ENCODE peak calls at places on chromosomes 5 and 9, in five cellular contexts. One of them, this sample, is unnamed.

GRCh38 chr5:92850886-92851285 is 730.1 kb downstream of the NR2F1-AS1 start:
- DNase-seq in SW480: no peak
- DNase-seq in aorta: no peak
- DNase-seq in NT2/D1: no peak
- DNase-seq in tibial nerve: no peak
- DNase-seq in this sample: no peak

GRCh38 chr5:112691758-112692157 is 45.9 kb upstream of the APC start:
- DNase-seq in SW480: peak
- DNase-seq in aorta: no peak
- DNase-seq in NT2/D1: no peak
- DNase-seq in tibial nerve: no peak
- DNase-seq in this sample: no peak

GRCh38 chr9:115008536-115008935 is 78.1 kb upstream of the TNFSF8 start:
- DNase-seq in SW480: peak
- DNase-seq in aorta: peak
- DNase-seq in NT2/D1: peak
- DNase-seq in tibial nerve: no peak
- DNase-seq in this sample: no peak

GRCh38 chr9:98104445-98104881 is 14.6 kb downstream of the TRIM14 start:
- DNase-seq in SW480: no peak
- DNase-seq in aorta: no peak
- DNase-seq in NT2/D1: no peak
- DNase-seq in tibial nerve: no peak
- DNase-seq in this sample: no peak

GRCh38 chr5:133235696-133236426 is 184.0 kb downstream of the HSPA4 start:
- DNase-seq in SW480: peak
- DNase-seq in aorta: no peak
- DNase-seq in NT2/D1: no peak
- DNase-seq in tibial nerve: no peak
- DNase-seq in this sample: no peak

GRCh38 chr5:148482697-148483462 is 99.1 kb downstream of the FBXO38 start:
- DNase-seq in SW480: peak
- DNase-seq in aorta: peak
- DNase-seq in NT2/D1: peak
- DNase-seq in tibial nerve: peak
- DNase-seq in this sample: peak

GRCh38 chr5:38772471-38772870 is 73.3 kb upstream of the OSMR start:
- DNase-seq in SW480: no peak
- DNase-seq in aorta: no peak
- DNase-seq in NT2/D1: no peak
- DNase-seq in tibial nerve: no peak
- DNase-seq in this sample: no peak

GRCh38 chr9:92404437-92404836 is at the start of gene OGN:
- DNase-seq in SW480: no peak
- DNase-seq in aorta: no peak
- DNase-seq in NT2/D1: no peak
- DNase-seq in tibial nerve: no peak
- DNase-seq in this sample: no peak

GRCh38 chr5:38540348-38540747 is 16.1 kb downstream of the LIFR start:
- DNase-seq in SW480: no peak
- DNase-seq in aorta: peak
- DNase-seq in NT2/D1: no peak
- DNase-seq in tibial nerve: no peak
- DNase-seq in this sample: no peak

GRCh38 chr5:168366124-168366523 is 74.7 kb downstream of the WWC1 start:
- DNase-seq in SW480: peak
- DNase-seq in aorta: no peak
- DNase-seq in NT2/D1: no peak
- DNase-seq in tibial nerve: no peak
- DNase-seq in this sample: no peak

GRCh38 chr5:27830551-27830950 is 792.2 kb upstream of the CDH9 start:
- DNase-seq in SW480: no peak
- DNase-seq in aorta: no peak
- DNase-seq in NT2/D1: no peak
- DNase-seq in tibial nerve: no peak
- DNase-seq in this sample: no peak

GRCh38 chr5:160352308-160352707 is 18.1 kb downstream of the C1QTNF2 start:
- DNase-seq in SW480: no peak
- DNase-seq in aorta: no peak
- DNase-seq in NT2/D1: no peak
- DNase-seq in tibial nerve: no peak
- DNase-seq in this sample: no peak

GRCh38 chr5:140054086-140054689 is 11.1 kb upstream of the NRG2 start:
- DNase-seq in SW480: no peak
- DNase-seq in aorta: no peak
- DNase-seq in NT2/D1: no peak
- DNase-seq in tibial nerve: no peak
- DNase-seq in this sample: no peak

GRCh38 chr5:65508978-65509377 is 27.3 kb upstream of the ADAMTS6 start:
- DNase-seq in SW480: no peak
- DNase-seq in aorta: no peak
- DNase-seq in NT2/D1: no peak
- DNase-seq in tibial nerve: no peak
- DNase-seq in this sample: no peak

GRCh38 chr9:115132648-115133047 is 14.7 kb upstream of the TNC start:
- DNase-seq in SW480: no peak
- DNase-seq in aorta: no peak
- DNase-seq in NT2/D1: no peak
- DNase-seq in tibial nerve: no peak
- DNase-seq in this sample: no peak

GRCh38 chr9:17859987-17860386 is 281.1 kb downstream of the SH3GL2 start:
- DNase-seq in SW480: no peak
- DNase-seq in aorta: no peak
- DNase-seq in NT2/D1: no peak
- DNase-seq in tibial nerve: no peak
- DNase-seq in this sample: no peak

GRCh38 chr5:96595300-96596090 is 66.7 kb upstream of the CAST start:
- DNase-seq in SW480: peak
- DNase-seq in aorta: no peak
- DNase-seq in NT2/D1: no peak
- DNase-seq in tibial nerve: no peak
- DNase-seq in this sample: no peak

GRCh38 chr9:89179920-89180667 is 1.5 kb upstream of the SHC3 start:
- DNase-seq in SW480: peak
- DNase-seq in aorta: peak
- DNase-seq in NT2/D1: peak
- DNase-seq in tibial nerve: peak
- DNase-seq in this sample: peak

GRCh38 chr9:78783743-78784142 is 486.8 kb downstream of the PSAT1 start:
- DNase-seq in SW480: no peak
- DNase-seq in aorta: no peak
- DNase-seq in NT2/D1: no peak
- DNase-seq in tibial nerve: no peak
- DNase-seq in this sample: no peak

GRCh38 chr5:174505621-174506020 is 218.8 kb upstream of the MSX2 start:
- DNase-seq in SW480: no peak
- DNase-seq in aorta: no peak
- DNase-seq in NT2/D1: no peak
- DNase-seq in tibial nerve: no peak
- DNase-seq in this sample: no peak

GRCh38 chr9:135909371-135909770 is 2.0 kb upstream of the CAMSAP1 start:
- DNase-seq in SW480: no peak
- DNase-seq in aorta: peak
- DNase-seq in NT2/D1: no peak
- DNase-seq in tibial nerve: no peak
- DNase-seq in this sample: no peak

GRCh38 chr9:13113201-13113600 is 166.3 kb downstream of the MPDZ start:
- DNase-seq in SW480: no peak
- DNase-seq in aorta: no peak
- DNase-seq in NT2/D1: no peak
- DNase-seq in tibial nerve: no peak
- DNase-seq in this sample: no peak

GRCh38 chr9:129910628-129911567 is 75.6 kb downstream of the USP20 start:
- DNase-seq in SW480: peak
- DNase-seq in aorta: peak
- DNase-seq in NT2/D1: no peak
- DNase-seq in tibial nerve: no peak
- DNase-seq in this sample: no peak

GRCh38 chr9:11893331-11893730 is 799.9 kb upstream of the TYRP1 start:
- DNase-seq in SW480: no peak
- DNase-seq in aorta: no peak
- DNase-seq in NT2/D1: no peak
- DNase-seq in tibial nerve: no peak
- DNase-seq in this sample: no peak

GRCh38 chr5:179270581-179271300 is 74.5 kb downstream of the ADAMTS2 start:
- DNase-seq in SW480: no peak
- DNase-seq in aorta: peak
- DNase-seq in NT2/D1: no peak
- DNase-seq in tibial nerve: peak
- DNase-seq in this sample: no peak

GRCh38 chr9:83509372-83509771 is 28.8 kb downstream of the FRMD3 start:
- DNase-seq in SW480: no peak
- DNase-seq in aorta: no peak
- DNase-seq in NT2/D1: peak
- DNase-seq in tibial nerve: no peak
- DNase-seq in this sample: no peak

GRCh38 chr5:76196886-76197489 is 113.8 kb downstream of the SV2C start:
- DNase-seq in SW480: no peak
- DNase-seq in aorta: no peak
- DNase-seq in NT2/D1: no peak
- DNase-seq in tibial nerve: no peak
- DNase-seq in this sample: no peak

GRCh38 chr5:1564182-1564748 is 40.5 kb upstream of the LPCAT1 start:
- DNase-seq in SW480: no peak
- DNase-seq in aorta: peak
- DNase-seq in NT2/D1: no peak
- DNase-seq in tibial nerve: no peak
- DNase-seq in this sample: no peak

GRCh38 chr5:154368041-154368800 is 77.6 kb upstream of the SAP30L start:
- DNase-seq in SW480: peak
- DNase-seq in aorta: no peak
- DNase-seq in NT2/D1: peak
- DNase-seq in tibial nerve: no peak
- DNase-seq in this sample: peak

GRCh38 chr5:131281133-131281867 is 17.4 kb downstream of the CDC42SE2 start:
- DNase-seq in SW480: no peak
- DNase-seq in aorta: no peak
- DNase-seq in NT2/D1: no peak
- DNase-seq in tibial nerve: no peak
- DNase-seq in this sample: no peak

GRCh38 chr9:96006961-96007360 is 131.5 kb downstream of the ERCC6L2 start:
- DNase-seq in SW480: no peak
- DNase-seq in aorta: no peak
- DNase-seq in NT2/D1: no peak
- DNase-seq in tibial nerve: no peak
- DNase-seq in this sample: no peak

GRCh38 chr9:32550046-32550608 is 2.0 kb upstream of the SMIM27 start:
- DNase-seq in SW480: peak
- DNase-seq in aorta: no peak
- DNase-seq in NT2/D1: no peak
- DNase-seq in tibial nerve: no peak
- DNase-seq in this sample: no peak

GRCh38 chr9:74138182-74138581 is 359.0 kb upstream of the RORB start:
- DNase-seq in SW480: no peak
- DNase-seq in aorta: no peak
- DNase-seq in NT2/D1: no peak
- DNase-seq in tibial nerve: no peak
- DNase-seq in this sample: no peak

GRCh38 chr5:83844320-83845068 is 123.8 kb upstream of the HAPLN1 start:
- DNase-seq in SW480: peak
- DNase-seq in aorta: peak
- DNase-seq in NT2/D1: no peak
- DNase-seq in tibial nerve: no peak
- DNase-seq in this sample: no peak

GRCh38 chr9:116008278-116008677 is 145.3 kb upstream of the PAPPA start:
- DNase-seq in SW480: peak
- DNase-seq in aorta: no peak
- DNase-seq in NT2/D1: no peak
- DNase-seq in tibial nerve: no peak
- DNase-seq in this sample: peak

GRCh38 chr5:178383301-178383918 is 150.8 kb upstream of the PHYKPL start:
- DNase-seq in SW480: no peak
- DNase-seq in aorta: peak
- DNase-seq in NT2/D1: no peak
- DNase-seq in tibial nerve: no peak
- DNase-seq in this sample: no peak

GRCh38 chr9:72552356-72552755 is 30.9 kb downstream of the TMC1 start:
- DNase-seq in SW480: no peak
- DNase-seq in aorta: no peak
- DNase-seq in NT2/D1: no peak
- DNase-seq in tibial nerve: no peak
- DNase-seq in this sample: no peak

GRCh38 chr9:120982851-120983250 is 56.3 kb upstream of the TRAF1 start:
- DNase-seq in SW480: no peak
- DNase-seq in aorta: no peak
- DNase-seq in NT2/D1: no peak
- DNase-seq in tibial nerve: no peak
- DNase-seq in this sample: no peak

This sample was measured in iPS DF 6.9.